ENCODE peak calls at places on chromosomes 13 and 19, in five cellular contexts. P is Caco-2, A is uterus, Q is left lung, U is IMR-90. M is an unnamed sample. For H3K9me3 and H3K27me3, the result is how much of the 10 kb centered on the place peaks cover.

GRCh38 chr19:33388817-33389573 is 15.5 kb downstream of the CEBPG start:
- DNase-seq in U (no peak), A (peak), Q (peak), P (peak), M (no peak)

GRCh38 chr13:112144616-112145220 is 77.8 kb downstream of the SOX1 start:
- DNase-seq in A (no peak), U (no peak), Q (no peak), P (no peak), M (no peak)

GRCh38 chr19:18940791-18941627 is at the start of gene HOMER3:
- DNase-seq in A (peak), P (peak), Q (peak), U (peak), M (peak)

GRCh38 chr13:38607136-38607535 is 79.7 kb upstream of the FREM2 start:
- DNase-seq in P (no peak), Q (no peak), A (no peak), U (no peak), M (no peak)

GRCh38 chr13:41356788-41357187 is 45.7 kb downstream of the NAA16 start:
- DNase-seq in P (no peak), A (no peak), Q (no peak), U (no peak), M (peak)

GRCh38 chr13:110338441-110339101 is 31.5 kb downstream of the COL4A2 start:
- DNase-seq in P (no peak), Q (no peak), A (peak), U (peak), M (no peak)

GRCh38 chr19:46785054-46785979 is 3.1 kb downstream of the SLC1A5 start:
- DNase-seq in Q (no peak), U (peak), A (no peak), P (no peak), M (no peak)

GRCh38 chr13:30002577-30002976 is 152.2 kb upstream of the UBL3 start:
- DNase-seq in U (peak), Q (no peak), A (no peak), P (no peak), M (no peak)

GRCh38 chr13:29934531-29935308 is 84.3 kb upstream of the UBL3 start:
- DNase-seq in A (no peak), Q (no peak), P (no peak), U (no peak), M (no peak)

GRCh38 chr13:33931397-33931987 is 113.5 kb downstream of the RFC3 start:
- DNase-seq in U (peak), P (peak), Q (no peak), A (no peak), M (no peak)

GRCh38 chr13:109135018-109135417 is 505.6 kb downstream of the MYO16 start:
- DNase-seq in Q (no peak), A (no peak), P (no peak), U (no peak), M (no peak)

GRCh38 chr19:35260694-35261304 is 8.0 kb upstream of the USF2 start:
- DNase-seq in Q (peak), U (no peak), A (no peak), P (peak), M (no peak)

GRCh38 chr13:78137404-78138142 is 218.9 kb upstream of the EDNRB start:
- DNase-seq in U (peak), Q (no peak), A (no peak), P (peak), M (no peak)

GRCh38 chr19:52028027-52028779 is at the start of gene ZNF614:
- DNase-seq in Q (peak), A (peak), U (peak), P (peak), M (peak)
- H3K9me3 ChIP-seq in Q (under half), A (under half), U (under half), P (half or more), M (under half)

GRCh38 chr19:8004001-8004400 is 1.4 kb downstream of the ELAVL1 start:
- DNase-seq in A (no peak), P (no peak), Q (peak), U (no peak), M (no peak)
- H3K4me3 ChIP-seq in A (peak), P (peak), Q (no peak), U (peak), M (no peak)

DNA sequence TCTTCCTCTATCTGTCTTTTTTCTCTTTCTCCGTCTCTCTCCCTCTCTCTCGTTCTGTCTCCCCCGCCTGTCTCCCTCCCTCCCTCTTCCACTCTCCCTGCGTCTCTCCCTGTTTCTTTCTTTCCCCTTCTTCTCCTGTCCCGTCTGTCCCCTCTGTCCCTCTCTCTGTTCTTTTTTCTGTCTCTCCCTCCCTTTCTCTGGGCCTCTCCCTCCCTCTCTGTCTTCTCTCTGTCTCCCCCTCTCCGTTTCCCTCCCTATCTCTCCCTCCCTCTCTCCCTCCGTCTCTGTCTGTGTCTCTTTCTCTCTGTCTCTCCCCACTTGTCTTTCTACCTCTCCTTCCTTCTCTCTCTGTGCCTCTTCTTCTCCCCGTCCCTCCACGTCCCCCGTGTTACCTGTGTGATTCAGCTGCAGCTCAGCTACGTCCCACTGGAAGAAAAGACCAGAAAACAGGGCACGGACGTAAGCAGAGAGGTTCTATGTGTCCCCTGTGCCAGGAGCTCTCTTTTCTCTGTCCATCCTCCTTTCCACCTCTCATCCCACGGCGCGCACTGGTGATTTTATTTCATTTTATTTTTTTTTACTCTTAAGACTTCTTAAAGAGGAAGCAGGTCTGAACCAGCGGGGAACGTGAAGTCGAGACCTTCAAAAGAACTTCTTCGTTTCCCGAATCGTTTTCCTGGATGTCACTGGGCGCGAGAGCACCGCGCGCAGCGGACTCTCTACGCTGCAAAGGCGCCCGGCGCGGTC is 1.1 kb downstream of the CD70 start:
- DNase-seq in A (no peak), P (no peak), Q (no peak), U (no peak), M (no peak)
- H3K27me3 ChIP-seq in A (under half), P (under half), Q (half or more), U (under half), M (under half)

DNA sequence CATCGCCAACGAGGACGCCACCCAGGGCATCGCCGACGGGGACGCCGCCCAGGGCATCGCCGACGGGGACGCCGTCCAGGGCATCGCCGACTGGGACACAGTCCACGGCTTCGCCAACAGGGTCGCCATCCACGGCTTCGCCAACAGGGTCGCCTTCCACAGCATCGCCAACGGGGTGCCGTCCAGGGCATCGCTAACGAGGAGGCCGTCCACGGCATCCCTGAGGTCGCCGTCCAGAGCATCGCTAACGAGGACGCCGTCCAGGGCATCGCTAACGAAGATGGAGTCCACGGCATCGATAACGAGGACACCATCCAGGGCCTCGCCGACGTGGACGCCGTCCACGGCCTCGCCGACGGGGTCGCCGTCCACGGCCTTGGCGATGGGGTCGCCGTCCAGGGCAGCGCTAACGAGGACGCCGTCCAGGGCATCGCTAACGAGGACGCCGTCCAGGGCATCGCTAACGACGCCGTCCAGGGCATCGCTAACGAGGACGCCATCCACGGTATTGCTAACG is 947.8 kb downstream of the TUBA3C start:
- DNase-seq in U (no peak), A (no peak), P (no peak), Q (no peak), M (no peak)
- H3K9me3 ChIP-seq in U (under half), A (under half), P (under half), Q (under half), M (under half)

DNA sequence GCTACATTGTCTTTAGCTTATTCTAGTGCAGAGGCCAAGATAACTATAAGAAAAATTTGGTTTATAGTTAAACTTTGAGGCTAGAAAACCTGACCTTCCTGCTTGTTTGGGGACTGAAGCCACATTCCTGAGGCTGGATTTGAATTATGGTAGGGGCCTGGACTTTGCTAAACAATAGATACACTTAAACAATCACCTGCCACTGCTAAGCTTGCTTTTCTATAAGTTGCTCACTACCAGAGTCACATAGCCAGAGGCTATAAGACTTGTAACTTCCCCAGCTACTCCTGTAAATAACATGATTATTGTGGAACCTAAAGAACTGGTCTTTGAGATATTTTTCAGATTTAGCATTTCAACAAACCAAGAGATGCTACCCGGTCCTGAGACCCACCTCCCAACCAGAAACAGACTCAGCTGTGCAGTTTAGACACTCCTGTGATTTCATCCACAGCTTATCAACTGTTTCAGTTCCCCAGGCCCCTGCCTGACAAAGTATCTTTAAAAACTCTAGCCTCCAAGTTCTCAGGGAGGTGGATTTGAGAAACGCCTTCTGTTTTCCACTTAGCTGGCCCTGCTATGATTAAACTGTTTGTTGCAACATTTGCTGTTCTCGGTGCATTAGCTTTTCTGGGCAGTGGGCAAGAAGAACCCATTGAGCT is 77.7 kb downstream of the MIPEP start:
- DNase-seq in Q (no peak), P (no peak), U (no peak), A (no peak), M (no peak)
- H3K4me3 ChIP-seq in Q (no peak), P (no peak), U (no peak), A (no peak), M (no peak)

GRCh38 chr19:55439052-55439451 is 4.0 kb downstream of the SHISA7 start:
- DNase-seq in U (no peak), P (no peak), A (no peak), Q (no peak), M (no peak)
- H3K27me3 ChIP-seq in U (under half), P (under half), A (under half), Q (half or more), M (half or more)

GRCh38 chr13:43244482-43244881 is 221.1 kb downstream of the DNAJC15 start:
- DNase-seq in P (no peak), Q (no peak), A (no peak), U (no peak), M (no peak)

GRCh38 chr13:43251967-43252366 is 228.6 kb downstream of the DNAJC15 start:
- DNase-seq in Q (no peak), A (no peak), P (no peak), U (no peak), M (no peak)

GRCh38 chr13:43242040-43242439 is 218.7 kb downstream of the DNAJC15 start:
- DNase-seq in A (no peak), Q (no peak), U (peak), P (no peak), M (no peak)

GRCh38 chr13:43245374-43245964 is 222.1 kb downstream of the DNAJC15 start:
- DNase-seq in A (no peak), Q (no peak), U (peak), P (no peak), M (no peak)

GRCh38 chr13:43246382-43246781 is 223.0 kb downstream of the DNAJC15 start:
- DNase-seq in Q (no peak), P (no peak), A (no peak), U (peak), M (no peak)
- H3K9me3 ChIP-seq in Q (under half), P (under half), A (under half), U (under half), M (under half)

DNA sequence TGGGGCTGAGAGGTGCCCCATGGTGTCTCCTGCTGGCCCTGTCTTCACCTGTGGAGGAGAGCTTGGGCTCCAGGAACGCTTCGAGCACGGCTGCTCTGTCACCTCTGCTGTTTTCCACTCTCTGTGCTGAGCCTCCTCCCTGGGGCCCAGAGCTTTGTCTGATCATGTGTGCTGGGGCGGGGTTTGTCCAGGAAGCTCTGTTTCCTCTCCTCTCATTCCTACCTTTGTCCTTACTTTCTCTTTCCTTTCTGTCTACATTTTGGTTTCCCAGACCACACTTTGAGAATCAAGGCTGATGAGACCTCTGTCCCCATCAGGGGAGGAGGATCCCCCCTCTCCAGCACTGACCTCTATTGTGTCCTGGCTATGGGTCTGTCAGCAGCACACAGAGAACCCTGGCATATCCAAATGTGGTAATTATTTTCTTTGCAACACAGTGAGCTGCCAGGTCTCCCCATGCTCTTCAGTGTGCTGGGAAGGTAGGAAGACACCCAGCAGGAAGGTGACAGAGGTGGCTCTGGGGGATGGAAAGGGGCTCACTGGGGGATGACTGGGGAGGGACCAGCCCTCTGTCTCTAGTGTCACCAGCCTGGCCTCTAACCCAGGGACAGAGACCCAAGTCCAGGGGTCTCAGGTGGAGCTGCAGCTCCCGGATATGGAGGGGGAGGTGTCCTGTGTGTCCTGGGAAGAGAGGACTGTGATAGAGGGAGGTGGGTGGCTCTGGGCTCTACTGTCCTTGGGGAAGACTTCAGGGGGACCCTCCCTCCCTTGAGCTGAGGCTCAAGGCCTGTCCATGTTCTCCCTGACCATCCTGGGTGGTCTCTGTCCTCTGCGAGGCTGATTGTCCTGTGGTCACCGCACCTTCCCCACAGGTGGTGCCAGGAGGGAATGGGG is at the start of gene CEACAM1:
- DNase-seq in A (peak), U (no peak), Q (peak), P (peak), M (peak)
- H3K4me3 ChIP-seq in A (no peak), U (no peak), Q (no peak), P (peak), M (peak)

GRCh38 chr19:1761528-1762242 is 8.4 kb downstream of the ONECUT3 start:
- DNase-seq in U (no peak), P (no peak), A (no peak), Q (no peak), M (no peak)
- H3K27me3 ChIP-seq in U (half or more), P (under half), A (under half), Q (half or more), M (half or more)

M was measured in effector memory CD4-positive, alpha-beta T cell.